ENCODE peak calls at places on chromosomes 2 and 18, in five cellular contexts. J, S, U, W and V are unnamed samples.
A peak's percentile ranks its signal among the peaks of the same experiment; 100 is the strongest.

GRCh38 chr18:9743200-9744016 is 35.3 kb downstream of the RAB31 start:
- DNase-seq in J (no peak), S (no peak), U (no peak), W (peak; percentile 92), V (no peak)

GRCh38 chr2:126634273-126634861 is 21.6 kb upstream of the GYPC start:
- DNase-seq in J (peak; percentile 64), S (peak; percentile 13), U (peak; percentile 49), W (peak; percentile 14), V (no peak)

GRCh38 chr18:3283908-3284307 is 22.0 kb downstream of the MYL12B start:
- DNase-seq in J (no peak), S (no peak), U (no peak), W (no peak), V (no peak)

GRCh38 chr2:191189112-191189635 is 38.4 kb upstream of the STAT4 start:
- DNase-seq in J (no peak), S (no peak), U (no peak), W (no peak), V (no peak)

GRCh38 chr18:74153377-74153776 is 5.1 kb downstream of the TIMM21 start:
- DNase-seq in J (no peak), S (no peak), U (no peak), W (no peak), V (no peak)

GRCh38 chr2:15905986-15906491 is 34.3 kb upstream of the MYCN start:
- DNase-seq in J (no peak), S (no peak), U (no peak), W (no peak), V (no peak)

GRCh38 chr2:67694464-67694863 is 297.3 kb downstream of the ETAA1 start:
- DNase-seq in J (no peak), S (no peak), U (no peak), W (no peak), V (no peak)

GRCh38 chr18:35121531-35121930 is 80.3 kb downstream of the MAPRE2 start:
- DNase-seq in J (no peak), S (no peak), U (no peak), W (no peak), V (no peak)

GRCh38 chr2:43038034-43038719 is 188.2 kb downstream of the ZFP36L2 start:
- DNase-seq in J (no peak), S (no peak), U (no peak), W (no peak), V (no peak)

GRCh38 chr2:73984922-73985317 is 210 bp downstream of the TET3 start:
- DNase-seq in J (peak; percentile 83), S (peak; percentile 38), U (no peak), W (no peak), V (peak; percentile 48)

GRCh38 chr2:15158117-15158516 is 403.0 kb downstream of the NBAS start:
- DNase-seq in J (no peak), S (no peak), U (no peak), W (no peak), V (peak; percentile 32)

GRCh38 chr2:142989276-142990204 is 112.1 kb downstream of the KYNU start:
- DNase-seq in J (no peak), S (no peak), U (peak; percentile 30), W (no peak), V (no peak)
- TF ChIP-seq CTCF in J (peak; percentile 39), S (peak; percentile 68), U (peak; percentile 74), W (peak; percentile 54), V (peak; percentile 75)

DNA sequence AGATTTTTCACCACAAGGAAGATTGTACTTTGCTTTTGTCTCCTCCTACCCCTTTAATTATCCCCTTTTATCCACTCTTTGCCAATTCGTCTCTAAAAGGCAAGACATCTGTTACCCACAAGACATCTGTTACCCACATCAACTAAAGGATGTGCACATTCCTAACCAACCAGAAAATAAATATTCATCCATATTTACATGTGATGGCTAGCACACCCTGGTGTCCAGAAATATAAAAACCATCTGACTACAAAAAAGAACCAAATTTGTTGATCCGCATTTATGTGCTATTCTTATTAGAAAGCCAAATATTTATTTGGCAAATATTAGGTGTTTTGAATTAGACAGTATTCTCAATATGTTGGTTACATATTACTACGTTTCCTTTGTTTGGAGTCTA is 35.7 kb downstream of the ACVR1C start:
- DNase-seq in J (no peak), S (no peak), U (peak; percentile 23), W (no peak), V (no peak)
- TF ChIP-seq CTCF in J (peak; percentile 36), S (peak; percentile 28), U (peak; percentile 57), W (no peak), V (peak; percentile 41)

GRCh38 chr18:70332694-70333093 is 43.8 kb downstream of the SOCS6 start:
- DNase-seq in J (no peak), S (no peak), U (no peak), W (no peak), V (no peak)

GRCh38 chr18:70334264-70334663 is 45.4 kb downstream of the SOCS6 start:
- DNase-seq in J (no peak), S (no peak), U (no peak), W (no peak), V (no peak)

GRCh38 chr18:70334728-70335329 is 46.0 kb downstream of the SOCS6 start:
- DNase-seq in J (no peak), S (no peak), U (no peak), W (peak; percentile 16), V (no peak)

GRCh38 chr18:70333757-70334156 is 44.9 kb downstream of the SOCS6 start:
- DNase-seq in J (no peak), S (no peak), U (no peak), W (peak; percentile 64), V (no peak)

GRCh38 chr18:70333316-70333715 is 44.5 kb downstream of the SOCS6 start:
- DNase-seq in J (no peak), S (no peak), U (no peak), W (no peak), V (no peak)
- TF ChIP-seq CTCF in J (no peak), S (no peak), U (no peak), W (no peak), V (no peak)

DNA sequence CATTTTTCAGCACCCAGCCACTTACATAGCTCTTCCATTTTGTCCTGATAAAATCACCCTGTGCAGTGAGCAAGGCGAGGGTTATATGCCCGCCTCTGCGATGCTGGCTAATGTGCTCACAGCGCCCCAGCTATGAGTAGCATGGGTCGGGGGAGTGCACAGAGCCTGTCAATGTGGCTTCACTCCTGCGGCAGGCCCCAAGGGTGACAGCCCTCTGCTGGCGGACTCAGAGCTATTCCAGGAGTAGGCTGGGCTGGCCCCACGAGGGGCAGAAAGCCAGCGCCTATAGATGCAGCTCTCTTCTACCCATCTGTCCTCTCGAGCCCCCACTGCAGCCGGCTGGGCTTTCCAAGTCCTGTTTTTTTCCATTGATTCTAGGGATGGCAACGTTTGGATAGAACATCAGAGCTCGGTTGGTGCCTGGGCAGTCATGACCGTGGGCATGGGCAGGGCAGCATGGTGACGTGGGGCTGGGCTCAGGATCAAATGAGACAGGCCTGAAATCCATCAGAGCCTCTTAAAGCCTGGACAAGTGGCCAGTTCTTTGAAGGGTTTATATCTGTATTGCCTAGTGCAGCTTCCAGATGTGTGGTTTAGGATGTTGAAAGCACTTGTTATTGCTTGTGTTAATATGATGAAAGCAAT is 134.7 kb downstream of the MCFD2 start:
- DNase-seq in J (no peak), S (no peak), U (no peak), W (no peak), V (peak; percentile 11)
- TF ChIP-seq CTCF in J (no peak), S (no peak), U (no peak), W (no peak), V (no peak)

GRCh38 chr2:127640082-127641072 is 5.6 kb upstream of the GPR17 start:
- DNase-seq in J (peak; percentile 84), S (no peak), U (peak; percentile 82), W (no peak), V (no peak)
- TF ChIP-seq CTCF in J (no peak), S (peak; percentile 31), U (peak; percentile 29), W (no peak), V (peak; percentile 21)

GRCh38 chr2:167331636-167332232 is 443.5 kb downstream of the XIRP2 start:
- DNase-seq in J (no peak), S (no peak), U (no peak), W (no peak), V (peak; percentile 19)
- TF ChIP-seq CTCF in J (no peak), S (no peak), U (no peak), W (no peak), V (peak; percentile 52)